ENCODE peak calls at places on chromosome 1, in nine cellular contexts. X is upper lobe of right lung, Q is stomach, O is sigmoid colon, V is Panc1, P is MM.1S, F is tibial nerve, R is cardiac muscle cell, A is heart left ventricle. I is an unnamed sample.

GRCh38 chr1:76463838-76464237 is 389.3 kb downstream of the ST6GALNAC3 start:
- DNase-seq in X (no peak), P (no peak), R (no peak), V (no peak), Q (no peak), O (no peak), F (no peak), A (no peak), I (no peak)

GRCh38 chr1:9275567-9276034 is 17.1 kb upstream of the SPSB1 start:
- DNase-seq in V (peak; percentile 85), Q (peak; percentile 53), O (no peak), P (peak; percentile 96), A (no peak), F (no peak), X (peak; percentile 87), R (no peak), I (peak; percentile 57)

GRCh38 chr1:117368116-117369108 is 1.2 kb downstream of the MAN1A2 start:
- DNase-seq in F (no peak), A (no peak), R (no peak), O (no peak), Q (no peak), P (peak; percentile 58), V (no peak), X (no peak), I (no peak)

GRCh38 chr1:97006044-97006676 is 284.6 kb downstream of the PTBP2 start:
- DNase-seq in F (no peak), A (no peak), V (no peak), X (no peak), R (no peak), P (peak; percentile 24), O (no peak), Q (no peak), I (no peak)

GRCh38 chr1:199029401-199029800 is 390.6 kb downstream of the PTPRC start:
- DNase-seq in R (no peak), F (no peak), O (no peak), Q (no peak), V (no peak), P (no peak), X (no peak), A (no peak), I (no peak)

GRCh38 chr1:165218666-165219065 is 137.8 kb downstream of the LMX1A start:
- DNase-seq in Q (no peak), X (no peak), R (no peak), O (no peak), P (no peak), F (no peak), A (no peak), V (no peak), I (no peak)

GRCh38 chr1:223486366-223486765 is 93.2 kb downstream of the CCDC185 start:
- DNase-seq in R (no peak), A (no peak), O (no peak), P (no peak), V (no peak), F (no peak), Q (no peak), X (no peak), I (no peak)

GRCh38 chr1:109890115-109890953 is 20.3 kb upstream of the CSF1 start:
- DNase-seq in O (no peak), F (no peak), Q (no peak), R (no peak), V (no peak), P (no peak), A (no peak), X (no peak), I (peak; percentile 33)

GRCh38 chr1:47814592-47815436 is 182.4 kb downstream of the TRABD2B start:
- DNase-seq in Q (no peak), X (no peak), V (no peak), P (no peak), F (no peak), A (no peak), R (no peak), O (no peak), I (no peak)

GRCh38 chr1:223479718-223480425 is 86.7 kb downstream of the CCDC185 start:
- DNase-seq in A (no peak), P (no peak), O (no peak), V (no peak), F (no peak), R (peak; percentile 57), Q (no peak), X (no peak), I (no peak)

GRCh38 chr1:218809625-218810024 is 364.1 kb upstream of the LYPLAL1 start:
- DNase-seq in Q (no peak), X (no peak), R (peak; percentile 77), O (no peak), F (no peak), A (no peak), V (no peak), P (no peak), I (no peak)

GRCh38 chr1:107358611-107359342 is 217.9 kb downstream of the NTNG1 start:
- DNase-seq in O (no peak), X (no peak), R (no peak), Q (no peak), P (no peak), F (no peak), A (no peak), V (no peak), I (no peak)

GRCh38 chr1:232302376-232303049 is 327.4 kb downstream of the SIPA1L2 start:
- DNase-seq in V (no peak), R (no peak), Q (no peak), P (no peak), F (no peak), O (no peak), A (no peak), X (no peak), I (no peak)

GRCh38 chr1:180283098-180283497 is 53.0 kb downstream of the LHX4 start:
- DNase-seq in X (no peak), Q (no peak), V (no peak), F (no peak), P (no peak), O (no peak), A (no peak), R (no peak), I (no peak)

GRCh38 chr1:178143730-178144343 is 49.9 kb downstream of the RASAL2 start:
- DNase-seq in P (peak; percentile 11), V (no peak), X (no peak), A (no peak), O (no peak), R (no peak), Q (no peak), F (no peak), I (no peak)

GRCh38 chr1:30748098-30748698 is 9.4 kb downstream of the LAPTM5 start:
- DNase-seq in P (peak; percentile 82), A (no peak), V (no peak), F (no peak), R (no peak), Q (no peak), X (no peak), O (no peak), I (no peak)

GRCh38 chr1:192521734-192522133 is 53.8 kb upstream of the RGS1 start:
- DNase-seq in X (no peak), Q (no peak), A (no peak), R (no peak), F (peak; percentile 47), O (no peak), V (no peak), P (no peak), I (no peak)

GRCh38 chr1:202158810-202159533 is 1.4 kb downstream of the PTPN7 start:
- DNase-seq in V (no peak), R (no peak), A (no peak), O (no peak), Q (no peak), F (no peak), X (peak; percentile 59), P (peak; percentile 75), I (no peak)

GRCh38 chr1:208203848-208204609 is 40.2 kb downstream of the PLXNA2 start:
- DNase-seq in X (no peak), F (no peak), A (peak; percentile 40), R (no peak), Q (no peak), V (no peak), P (no peak), O (no peak), I (no peak)
- H3K4me1 ChIP-seq in X (peaks cover 81% of the 10 kb centered on the region), F (no peaks in the 10 kb centered on the region), A (peaks cover 17% of the 10 kb centered on the region), R (peaks cover 10% of the 10 kb centered on the region), Q (peaks cover 82% of the 10 kb centered on the region), V (no peaks in the 10 kb centered on the region), P (peaks cover 7% of the 10 kb centered on the region), O (peaks cover 19% of the 10 kb centered on the region), I (peaks cover 74% of the 10 kb centered on the region)

GRCh38 chr1:233614173-233614742 is 352 bp downstream of the KCNK1 start:
- DNase-seq in V (no peak), O (no peak), R (peak; percentile 67), A (no peak), F (no peak), Q (peak; percentile 46), P (peak; percentile 48), X (peak; percentile 73), I (no peak)
- H3K4me3 ChIP-seq in V (peak overlapping the region; percentile 42), O (peak overlapping the region; percentile 44), R (peak overlapping the region; percentile 61), A (peak overlapping the region; percentile 46), F (peak overlapping the region; percentile 52), Q (peak overlapping the region; percentile 55), P (peak overlapping the region; percentile 62), X (peak overlapping the region; percentile 58), I (peak overlapping the region; percentile 57)

GRCh38 chr1:246931549-246932365 is at the start of gene AHCTF1:
- DNase-seq in V (peak; percentile 95), A (peak; percentile 98), O (peak; percentile 99), Q (peak; percentile 95), F (peak; percentile 95), P (peak; percentile 98), X (peak; percentile 97), R (peak; percentile 99), I (peak; percentile 99)
- TF ChIP-seq CTCF in V (no peak), A (no peak), O (no peak), Q (no peak), F (no peak), P (no peak), X (no peak), R (no peak), I (peak; percentile 31)

GRCh38 chr1:43499882-43500281 is 30.8 kb upstream of the PTPRF start:
- DNase-seq in X (no peak), P (no peak), R (no peak), O (no peak), F (no peak), A (no peak), V (no peak), Q (no peak), I (no peak)

GRCh38 chr1:43491056-43491455 is 37.3 kb upstream of the HYI start:
- DNase-seq in P (no peak), V (no peak), R (no peak), A (no peak), X (no peak), O (no peak), F (no peak), Q (no peak), I (no peak)

GRCh38 chr1:43493661-43494450 is 36.8 kb upstream of the PTPRF start:
- DNase-seq in O (no peak), F (no peak), X (no peak), R (peak; percentile 17), A (no peak), P (no peak), V (no peak), Q (no peak), I (no peak)

GRCh38 chr1:43492816-43493215 is 37.9 kb upstream of the PTPRF start:
- DNase-seq in X (no peak), P (no peak), O (no peak), A (no peak), F (no peak), V (no peak), Q (no peak), R (no peak), I (no peak)

DNA sequence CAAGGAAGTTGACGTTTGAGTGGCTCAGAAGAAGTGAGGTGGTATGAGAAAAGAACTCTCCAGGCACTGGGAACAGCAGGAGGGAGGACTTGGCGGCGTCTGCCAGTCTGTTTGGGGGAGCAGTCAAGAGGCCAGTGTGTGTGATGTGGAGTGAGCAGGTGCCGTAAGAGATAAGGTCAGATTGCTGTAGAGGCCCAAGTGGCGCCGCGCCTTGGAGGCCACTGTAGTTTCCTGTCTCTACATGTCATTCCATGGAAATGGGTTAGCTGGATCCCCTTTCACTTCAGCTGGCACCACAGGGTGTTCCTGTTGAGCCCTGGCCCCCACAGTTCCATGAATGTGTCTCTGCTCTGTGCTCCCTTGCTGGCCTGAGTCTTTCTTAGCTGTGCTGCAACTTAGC is 35.5 kb upstream of the PTPRF start:
- DNase-seq in O (no peak), F (no peak), P (no peak), Q (no peak), V (no peak), R (no peak), X (peak; percentile 84), A (no peak), I (no peak)
- H3K4me1 ChIP-seq in O (no peaks in the 10 kb centered on the region), F (no peaks in the 10 kb centered on the region), P (no peaks in the 10 kb centered on the region), Q (no peaks in the 10 kb centered on the region), V (peaks cover 9% of the 10 kb centered on the region), R (no peaks in the 10 kb centered on the region), X (peaks cover 8% of the 10 kb centered on the region), A (no peaks in the 10 kb centered on the region), I (no peaks in the 10 kb centered on the region)